ENCODE peak calls at places on chromosome 1, in eight cellular contexts. V is transverse colon, Y is heart right ventricle, K is dorsolateral prefrontal cortex, C is AG04450, A is endothelial cell of umbilical vein, X is brain microvascular endothelial cell, Z is left lung. H is an unnamed sample.

GRCh38 chr1:215766521-215766920 is 199.4 kb downstream of the KCTD3 start:
- DNase-seq in K (no peak), X (no peak), C (no peak), V (no peak), Y (no peak), Z (no peak), A (no peak), H (no peak)

GRCh38 chr1:58155418-58156123 is 391.0 kb downstream of the OMA1 start:
- DNase-seq in Z (no peak), X (no peak), V (no peak), C (no peak), Y (peak; percentile 11), K (no peak), A (no peak), H (no peak)

GRCh38 chr1:118982816-118983557 is 5.2 kb downstream of the TBX15 start:
- DNase-seq in C (no peak), V (no peak), A (no peak), Z (no peak), Y (no peak), K (no peak), X (no peak), H (no peak)

GRCh38 chr1:156104065-156104810 is 10.3 kb upstream of the LMNA start:
- DNase-seq in C (no peak), A (peak; percentile 91), X (peak; percentile 86), K (no peak), Y (peak; percentile 76), V (peak; percentile 79), Z (peak; percentile 85), H (peak; percentile 97)

GRCh38 chr1:86704972-86705632 is 726 bp downstream of the SH3GLB1 start:
- DNase-seq in Z (peak; percentile 61), C (no peak), K (peak; percentile 58), X (peak; percentile 44), V (peak; percentile 70), Y (peak; percentile 65), A (peak; percentile 79), H (peak; percentile 84)

GRCh38 chr1:58204284-58204683 is 342.2 kb downstream of the OMA1 start:
- DNase-seq in Z (no peak), C (no peak), V (no peak), A (no peak), Y (no peak), K (no peak), X (no peak), H (no peak)

GRCh38 chr1:78275906-78276690 is 214.7 kb upstream of the PTGFR start:
- DNase-seq in K (no peak), V (no peak), Y (no peak), X (no peak), Z (no peak), C (no peak), A (no peak), H (no peak)

GRCh38 chr1:236307437-236307836 is 25.7 kb upstream of the ERO1B start:
- DNase-seq in Z (no peak), K (no peak), X (no peak), C (no peak), Y (no peak), A (no peak), V (no peak), H (no peak)

GRCh38 chr1:172112573-172112972 is 271.3 kb downstream of the DNM3 start:
- DNase-seq in X (no peak), Z (no peak), C (no peak), V (no peak), A (no peak), K (no peak), Y (no peak), H (no peak)

GRCh38 chr1:48916121-48917069 is 139.7 kb upstream of the BEND5 start:
- DNase-seq in Z (no peak), X (peak; percentile 20), K (no peak), Y (no peak), V (no peak), C (no peak), A (peak; percentile 9), H (no peak)

GRCh38 chr1:180310095-180310494 is 80.0 kb downstream of the LHX4 start:
- DNase-seq in V (no peak), A (no peak), Z (peak; percentile 77), Y (no peak), X (peak; percentile 9), K (no peak), C (no peak), H (no peak)

GRCh38 chr1:202439308-202439707 is 90.8 kb downstream of the PPP1R12B start:
- DNase-seq in A (no peak), K (no peak), X (no peak), C (no peak), V (no peak), Z (no peak), Y (no peak), H (no peak)

GRCh38 chr1:208233546-208233945 is 10.6 kb downstream of the PLXNA2 start:
- DNase-seq in V (peak; percentile 60), C (no peak), K (peak; percentile 63), Y (no peak), Z (peak; percentile 81), A (peak; percentile 54), X (no peak), H (no peak)
- H3K27ac ChIP-seq in V (peak overlapping the region; percentile 27), C (no peak overlapping the region), K (no peak overlapping the region), Y (peak overlapping the region; percentile 61), Z (peak overlapping the region; percentile 63), A (peak overlapping the region; percentile 15), X (no peak overlapping the region), H (no peak overlapping the region)

DNA sequence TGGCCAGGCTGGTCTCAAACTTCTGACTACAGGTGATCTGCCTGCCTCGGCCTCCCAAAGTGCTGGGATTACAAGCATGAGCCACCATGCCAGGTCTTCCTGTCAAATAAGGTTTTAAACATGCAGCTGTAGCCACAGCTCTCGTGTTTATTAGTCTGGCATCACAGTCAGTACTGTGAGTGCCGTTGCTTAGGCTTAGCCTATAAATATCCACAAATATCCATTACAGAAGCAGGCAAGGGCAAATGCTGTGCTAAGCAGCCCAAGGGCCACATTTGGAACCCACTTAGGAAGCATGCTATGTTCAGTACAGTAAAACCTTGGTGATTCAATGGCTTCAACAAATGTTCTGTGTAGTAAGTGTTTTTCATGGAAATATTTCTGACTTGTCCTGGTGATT is 75.9 kb downstream of the KIF1B start:
- DNase-seq in K (no peak), Z (no peak), Y (no peak), C (no peak), A (no peak), X (no peak), V (no peak), H (no peak)
- H3K27ac ChIP-seq in K (peak overlapping the region; percentile 71), Z (no peak overlapping the region), Y (peak overlapping the region; percentile 78), C (no peak overlapping the region), A (no peak overlapping the region), X (no peak overlapping the region), V (peak overlapping the region; percentile 31), H (no peak overlapping the region)

GRCh38 chr1:85569122-85569521 is 11.4 kb upstream of the CCN1 start:
- DNase-seq in X (peak; percentile 76), C (peak; percentile 68), Z (no peak), V (no peak), Y (no peak), A (peak; percentile 83), K (no peak), H (no peak)
- H3K27ac ChIP-seq in X (peak overlapping the region; percentile 55), C (peak overlapping the region; percentile 63), Z (peak overlapping the region; percentile 23), V (peak overlapping the region; percentile 56), Y (peak overlapping the region; percentile 74), A (peak overlapping the region; percentile 71), K (no peak overlapping the region), H (no peak overlapping the region)

GRCh38 chr1:111192643-111193519 is 7.6 kb downstream of the DENND2D start:
- DNase-seq in X (no peak), V (no peak), Z (no peak), K (no peak), C (no peak), A (peak; percentile 42), Y (no peak), H (no peak)

GRCh38 chr1:111190931-111191451 is 9.5 kb downstream of the DENND2D start:
- DNase-seq in Y (no peak), X (peak; percentile 27), A (no peak), K (no peak), V (no peak), C (peak; percentile 29), Z (no peak), H (no peak)

GRCh38 chr1:111191496-111191895 is 8.9 kb downstream of the DENND2D start:
- DNase-seq in Y (no peak), C (peak; percentile 72), V (no peak), X (peak; percentile 22), A (no peak), Z (no peak), K (no peak), H (no peak)

GRCh38 chr1:111193712-111194480 is 6.5 kb downstream of the DENND2D start:
- DNase-seq in C (no peak), A (no peak), Z (no peak), Y (no peak), K (no peak), X (no peak), V (peak; percentile 46), H (no peak)

GRCh38 chr1:111192074-111192473 is 8.4 kb downstream of the DENND2D start:
- DNase-seq in X (no peak), A (no peak), Y (no peak), C (no peak), Z (peak; percentile 55), V (no peak), K (no peak), H (no peak)
- H3K27ac ChIP-seq in X (no peak overlapping the region), A (no peak overlapping the region), Y (peak overlapping the region; percentile 38), C (peak overlapping the region; percentile 86), Z (peak overlapping the region; percentile 70), V (peak overlapping the region; percentile 69), K (no peak overlapping the region), H (peak overlapping the region; percentile 51)

DNA sequence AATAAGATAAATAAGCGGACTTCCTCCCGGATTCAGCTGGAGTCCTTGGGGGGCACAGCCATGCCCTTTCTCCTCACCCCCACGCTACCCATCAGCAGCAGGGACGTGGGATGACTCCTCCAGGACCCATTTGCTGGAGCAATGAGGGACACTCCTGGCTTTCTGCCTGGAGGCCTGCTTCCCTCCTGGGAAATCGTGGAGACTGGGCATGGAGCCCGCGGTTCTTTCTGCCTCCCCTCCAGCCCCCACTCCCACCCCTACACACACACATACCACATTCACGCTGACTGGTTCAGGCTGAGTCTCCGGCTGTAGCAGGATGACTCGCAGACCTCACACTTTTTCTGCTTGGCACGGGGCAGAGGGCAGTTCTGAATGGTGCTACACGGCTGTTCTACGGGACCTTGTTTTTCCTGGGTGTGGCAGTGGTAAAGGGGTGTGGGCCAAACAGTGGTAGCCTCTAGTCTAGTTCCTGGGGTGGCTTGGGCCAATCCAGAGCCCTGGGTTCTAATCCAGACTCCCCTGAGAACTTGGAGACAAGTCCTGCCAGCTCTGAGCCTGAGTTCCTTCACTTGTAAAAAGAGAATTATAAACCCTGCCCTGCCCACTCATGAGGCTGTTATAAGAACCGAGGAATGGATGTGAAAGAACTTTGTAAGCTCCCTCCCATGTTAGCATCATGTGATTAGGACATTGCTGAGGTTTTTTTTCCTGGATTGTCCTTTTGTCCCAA is 131.2 kb downstream of the RRAGC start:
- DNase-seq in C (no peak), K (peak; percentile 46), Y (peak; percentile 64), V (peak; percentile 14), Z (no peak), X (peak; percentile 56), A (peak; percentile 99), H (no peak)
- H3K27ac ChIP-seq in C (no peak overlapping the region), K (no peak overlapping the region), Y (peak overlapping the region; percentile 33), V (no peak overlapping the region), Z (no peak overlapping the region), X (no peak overlapping the region), A (peak overlapping the region; percentile 53), H (no peak overlapping the region)

DNA sequence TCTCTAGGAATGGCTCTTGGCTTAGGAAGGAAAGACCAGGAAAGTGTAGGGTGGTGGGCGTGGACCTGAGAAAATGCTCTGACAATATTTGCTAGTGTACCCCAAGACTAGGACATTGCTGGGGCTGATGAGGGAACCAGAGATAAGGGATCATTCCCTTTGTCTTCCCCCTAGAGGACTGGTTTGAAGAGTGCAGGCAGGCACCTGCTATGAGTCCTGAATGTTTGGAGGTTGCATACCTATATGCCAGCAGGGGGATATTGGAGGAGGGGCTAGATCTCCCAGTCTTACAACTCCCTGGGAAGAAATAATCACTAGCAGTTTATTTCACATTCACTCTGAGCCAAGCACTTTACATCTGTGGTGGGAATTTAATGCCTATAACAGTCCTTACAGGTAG is 6.0 kb upstream of the BCL10 start:
- DNase-seq in C (no peak), Y (no peak), X (no peak), K (no peak), A (no peak), Z (no peak), V (no peak), H (no peak)
- H3K27ac ChIP-seq in C (no peak overlapping the region), Y (no peak overlapping the region), X (no peak overlapping the region), K (no peak overlapping the region), A (no peak overlapping the region), Z (no peak overlapping the region), V (no peak overlapping the region), H (no peak overlapping the region)

H was measured in suprapubic skin.